ENCODE peak calls at places on chromosome 1, in ten cellular contexts. W is pancreas, K is A673, N is left lung, S is heart right ventricle, X is tibial nerve, Z is ascending aorta, G is cardiac muscle cell, A is BE2C, Q is fibroblast of lung. J is an unnamed sample. For H3K9me3, the result is how much of the 10 kb centered on the place peaks cover.

GRCh38 chr1:225814381-225814780 is 4.5 kb downstream of the EPHX1 start:
- DNase-seq in N (no peak), W (no peak), K (no peak), S (peak), Q (no peak), A (no peak), X (no peak), Z (no peak), G (no peak), J (no peak)

GRCh38 chr1:37989381-37989930 is 366 bp downstream of the SF3A3 start:
- DNase-seq in A (no peak), Z (peak), G (peak), K (no peak), S (peak), Q (peak), W (peak), N (peak), X (no peak), J (no peak)

GRCh38 chr1:74463301-74463988 is 49.0 kb downstream of the LRRC53 start:
- DNase-seq in N (no peak), X (no peak), G (no peak), S (no peak), W (no peak), Q (no peak), A (no peak), Z (no peak), K (peak), J (no peak)

GRCh38 chr1:228767636-228768344 is 32.5 kb downstream of the RHOU start:
- DNase-seq in X (no peak), K (no peak), Q (no peak), A (no peak), G (no peak), Z (no peak), W (no peak), N (no peak), S (no peak), J (no peak)

GRCh38 chr1:30049748-30050147 is 673.6 kb downstream of the MATN1 start:
- DNase-seq in S (no peak), Z (peak), W (peak), K (no peak), N (no peak), G (no peak), Q (no peak), A (no peak), X (no peak), J (no peak)

GRCh38 chr1:205449750-205450443 is 5.9 kb downstream of the BLACAT1 start:
- DNase-seq in K (peak), Q (peak), N (peak), W (peak), X (no peak), G (peak), S (no peak), A (no peak), Z (no peak), J (no peak)

GRCh38 chr1:48216941-48217340 is 5.6 kb upstream of the SLC5A9 start:
- DNase-seq in Q (no peak), K (no peak), Z (no peak), A (no peak), G (no peak), S (no peak), N (no peak), W (no peak), X (no peak), J (no peak)

GRCh38 chr1:37464443-37464842 is 9.9 kb upstream of the ZC3H12A start:
- DNase-seq in W (no peak), A (no peak), K (no peak), S (no peak), N (no peak), Q (no peak), G (no peak), X (no peak), Z (no peak), J (no peak)

GRCh38 chr1:81472387-81472786 is 328.3 kb upstream of the ADGRL2 start:
- DNase-seq in Z (no peak), W (no peak), Q (no peak), N (peak), X (no peak), A (no peak), G (no peak), K (no peak), S (no peak), J (no peak)

GRCh38 chr1:171355727-171356126 is 41.7 kb downstream of the FMO4 start:
- DNase-seq in Q (no peak), N (no peak), A (no peak), Z (no peak), X (no peak), G (no peak), W (no peak), S (no peak), K (no peak), J (no peak)

GRCh38 chr1:208631057-208631456 is 386.9 kb upstream of the PLXNA2 start:
- DNase-seq in W (no peak), Z (no peak), S (no peak), N (no peak), X (no peak), A (no peak), G (no peak), K (no peak), Q (no peak), J (no peak)

GRCh38 chr1:26723013-26723991 is 27.5 kb downstream of the ARID1A start:
- DNase-seq in N (peak), K (peak), W (peak), Z (peak), G (peak), S (peak), X (peak), A (peak), Q (peak), J (no peak)

GRCh38 chr1:156070523-156070922 is 9.6 kb downstream of the RAB25 start:
- DNase-seq in K (no peak), N (no peak), Z (no peak), G (no peak), W (no peak), A (peak), S (no peak), X (no peak), Q (no peak), J (no peak)

DNA sequence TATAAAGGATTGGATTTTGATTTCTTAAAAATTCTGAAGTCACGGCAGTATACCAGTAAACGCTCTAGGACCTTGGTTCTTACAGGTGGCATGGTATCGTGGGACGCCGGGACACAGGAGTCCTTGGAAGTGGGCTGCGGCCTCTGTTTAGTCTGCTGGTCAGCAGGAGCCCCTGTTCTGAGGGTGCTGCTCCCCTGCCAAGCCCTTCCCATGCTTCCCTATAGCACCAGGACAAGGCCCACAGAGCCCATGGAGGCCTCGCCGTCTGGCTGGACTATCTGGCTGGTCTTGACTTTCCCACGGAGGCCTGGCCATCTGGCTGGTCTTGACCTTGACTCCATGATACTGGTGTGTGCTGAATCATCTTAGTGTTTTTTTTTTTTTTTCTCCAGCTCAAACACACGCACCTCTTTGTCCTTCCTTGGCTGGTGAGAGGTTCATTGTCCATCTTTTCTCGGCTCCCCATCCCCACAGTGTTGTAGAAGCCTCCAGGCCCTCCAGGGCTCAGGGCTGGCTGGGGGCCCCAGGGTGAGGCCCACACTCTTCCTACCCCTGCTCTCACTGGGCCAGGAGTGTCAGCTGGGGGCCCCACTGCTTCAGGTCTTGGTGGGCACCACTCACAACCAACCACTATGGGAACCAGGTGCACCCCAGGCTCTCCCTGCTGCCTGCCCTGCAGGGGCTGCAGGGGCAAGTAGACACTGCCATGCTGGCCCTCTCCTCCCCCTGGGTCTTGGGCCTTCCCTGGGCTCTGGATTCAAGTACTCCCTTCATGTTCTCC is 16.5 kb upstream of the TTC34 start:
- DNase-seq in X (no peak), Z (no peak), S (peak), W (no peak), K (no peak), N (peak), G (no peak), A (no peak), Q (no peak), J (no peak)
- H3K9me3 ChIP-seq in X (under half), Z (under half), S (under half), W (under half), K (under half), N (under half), G (under half), A (under half), Q (under half), J (under half)

GRCh38 chr1:243247901-243248300 is 7.2 kb downstream of the CEP170 start:
- DNase-seq in X (no peak), W (no peak), Z (no peak), S (no peak), A (no peak), K (no peak), N (no peak), Q (no peak), G (no peak), J (no peak)

GRCh38 chr1:243251544-243251943 is 3.5 kb downstream of the CEP170 start:
- DNase-seq in X (no peak), S (no peak), W (no peak), Q (no peak), N (no peak), Z (no peak), K (no peak), G (no peak), A (no peak), J (no peak)

GRCh38 chr1:243250102-243250501 is 5.0 kb downstream of the CEP170 start:
- DNase-seq in Z (no peak), W (no peak), K (no peak), G (no peak), N (no peak), S (no peak), A (no peak), X (no peak), Q (no peak), J (no peak)

GRCh38 chr1:243246916-243247315 is 8.2 kb downstream of the CEP170 start:
- DNase-seq in Q (peak), W (no peak), Z (no peak), N (no peak), K (no peak), G (no peak), A (no peak), X (no peak), S (no peak), J (no peak)

DNA sequence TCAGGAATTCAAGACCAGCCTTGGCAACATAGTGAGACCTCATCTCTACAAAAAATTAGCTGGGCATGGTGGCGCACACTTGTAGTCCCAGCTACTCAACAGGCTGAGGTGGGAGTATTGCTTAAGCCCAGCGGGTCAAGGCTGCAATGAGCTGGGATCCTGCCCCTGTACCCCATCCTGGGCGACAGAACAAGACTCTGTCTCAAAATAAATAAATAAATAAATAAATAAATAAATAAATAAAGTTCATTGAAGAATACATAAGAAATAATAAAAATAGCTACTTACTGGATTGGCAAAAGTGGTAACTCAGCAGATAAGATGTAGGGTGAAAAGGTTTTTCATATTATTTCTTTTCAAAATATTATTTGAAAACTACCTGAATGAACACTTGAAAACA is 5.9 kb downstream of the CEP170 start:
- DNase-seq in N (no peak), A (no peak), Q (no peak), Z (no peak), S (no peak), X (no peak), G (no peak), K (no peak), W (no peak), J (no peak)
- H3K9me3 ChIP-seq in N (under half), A (under half), Q (under half), Z (under half), S (under half), X (under half), G (under half), K (under half), W (under half), J (under half)

GRCh38 chr1:63324779-63325119 is 2.4 kb downstream of the FOXD3 start:
- DNase-seq in Q (peak), A (no peak), K (no peak), G (no peak), Z (no peak), W (no peak), X (no peak), N (no peak), S (no peak), J (no peak)

GRCh38 chr1:63327417-63328139 is 5.2 kb downstream of the FOXD3 start:
- DNase-seq in N (peak), G (peak), S (peak), W (peak), A (peak), X (no peak), K (peak), Q (peak), Z (no peak), J (peak)

GRCh38 chr1:63323866-63324778 is 1.8 kb downstream of the FOXD3 start:
- DNase-seq in S (no peak), Q (no peak), N (peak), W (no peak), K (no peak), X (no peak), A (no peak), G (no peak), Z (no peak), J (no peak)

GRCh38 chr1:63326473-63327380 is 4.4 kb downstream of the FOXD3 start:
- DNase-seq in X (no peak), Z (no peak), K (no peak), N (no peak), Q (peak), W (no peak), A (no peak), S (no peak), G (peak), J (no peak)

GRCh38 chr1:63326106-63326472 is 3.7 kb downstream of the FOXD3 start:
- DNase-seq in Q (peak), A (no peak), K (no peak), W (no peak), X (no peak), G (no peak), N (no peak), Z (no peak), S (no peak), J (no peak)
- H3K9me3 ChIP-seq in Q (under half), A (under half), K (under half), W (under half), X (under half), G (under half), N (under half), Z (under half), S (under half), J (under half)

DNA sequence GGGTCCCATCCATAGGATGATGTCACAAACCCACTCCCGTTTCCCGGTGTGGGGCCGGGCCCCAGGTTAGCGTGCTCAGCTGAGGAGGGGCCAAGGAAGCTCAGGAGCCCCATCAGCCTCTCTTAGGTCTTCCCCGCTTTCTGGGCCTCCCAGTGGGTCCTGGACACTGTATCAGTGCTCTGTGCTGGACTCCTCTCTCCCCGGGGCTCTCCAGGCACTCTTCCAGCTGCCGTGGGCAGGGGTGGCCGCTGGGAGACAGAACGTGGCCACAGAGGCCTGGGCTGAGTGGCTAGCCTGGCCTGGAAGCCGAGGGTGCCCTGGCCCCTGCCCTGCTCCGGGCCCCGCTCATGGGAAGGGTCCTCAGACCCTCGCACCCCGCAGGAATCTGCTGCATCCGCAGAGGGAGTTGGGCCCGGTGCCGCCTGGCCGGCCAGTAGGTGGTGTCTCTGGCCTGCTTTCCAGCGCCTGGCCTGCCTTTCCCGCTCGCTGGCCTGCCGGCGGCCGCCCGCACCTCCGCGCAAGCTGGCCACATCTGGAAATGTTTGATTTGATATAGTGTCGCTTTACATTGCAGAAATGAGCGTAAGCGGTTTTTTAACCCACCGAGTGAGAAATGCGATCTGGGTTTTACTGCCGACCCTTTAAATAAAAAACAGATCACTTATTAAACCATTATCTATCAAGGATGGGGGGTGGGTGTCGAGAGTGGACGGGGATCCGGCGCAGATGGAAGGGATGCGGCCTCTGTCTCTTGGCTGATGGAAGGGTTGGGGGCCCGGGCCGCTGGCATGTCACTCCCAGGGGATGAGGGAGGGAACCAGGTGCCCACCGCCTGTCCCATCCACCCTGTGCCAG is 74.4 kb upstream of the TTC34 start:
- DNase-seq in G (no peak), N (no peak), S (peak), Z (no peak), Q (no peak), K (no peak), X (no peak), A (peak), W (peak), J (no peak)
- H3K9me3 ChIP-seq in G (under half), N (under half), S (under half), Z (under half), Q (under half), K (under half), X (under half), A (under half), W (under half), J (under half)

GRCh38 chr1:152501704-152502103 is 8.9 kb upstream of the LCE5A start:
- DNase-seq in K (no peak), X (no peak), Z (no peak), S (no peak), A (no peak), G (no peak), Q (no peak), N (no peak), W (no peak), J (no peak)

GRCh38 chr1:152495066-152495675 is 15.4 kb upstream of the LCE5A start:
- DNase-seq in K (peak), Q (no peak), Z (no peak), W (no peak), G (no peak), X (no peak), N (no peak), S (no peak), A (peak), J (no peak)

GRCh38 chr1:152502496-152503180 is 8.0 kb upstream of the LCE5A start:
- DNase-seq in K (no peak), G (no peak), X (no peak), N (no peak), Z (no peak), W (no peak), A (no peak), S (no peak), Q (no peak), J (no peak)

GRCh38 chr1:152497273-152497672 is 13.3 kb upstream of the LCE5A start:
- DNase-seq in X (no peak), K (peak), Q (no peak), W (no peak), Z (no peak), S (no peak), N (no peak), G (no peak), A (no peak), J (no peak)
- H3K9me3 ChIP-seq in X (under half), K (under half), Q (under half), W (under half), Z (under half), S (under half), N (under half), G (under half), A (under half), J (under half)

GRCh38 chr1:3028531-3029282 is 7.4 kb downstream of the ACTRT2 start:
- DNase-seq in N (no peak), Q (no peak), X (no peak), S (no peak), Z (no peak), K (no peak), W (no peak), G (no peak), A (no peak), J (no peak)

GRCh38 chr1:3030663-3031381 is 9.6 kb downstream of the ACTRT2 start:
- DNase-seq in A (no peak), Z (peak), N (peak), X (no peak), S (no peak), K (no peak), G (no peak), Q (no peak), W (peak), J (no peak)

GRCh38 chr1:3029481-3029961 is 8.3 kb downstream of the ACTRT2 start:
- DNase-seq in K (no peak), Q (no peak), Z (no peak), W (no peak), A (no peak), G (no peak), S (no peak), N (no peak), X (no peak), J (no peak)

GRCh38 chr1:3031401-3032221 is 10.3 kb downstream of the ACTRT2 start:
- DNase-seq in K (no peak), A (no peak), W (no peak), N (peak), X (no peak), Q (no peak), Z (peak), G (no peak), S (no peak), J (no peak)

GRCh38 chr1:3029991-3030662 is 8.9 kb downstream of the ACTRT2 start:
- DNase-seq in S (no peak), N (peak), G (no peak), Z (peak), X (no peak), A (no peak), Q (no peak), W (peak), K (no peak), J (no peak)
- H3K9me3 ChIP-seq in S (under half), N (under half), G (under half), Z (under half), X (under half), A (under half), Q (under half), W (under half), K (under half), J (under half)